ENCODE peak calls at places on chromosomes 12 and 14, in seven cellular contexts. H is pancreas; V is prostate gland; F is HCT116; I is neural progenitor cell; K is CD8-positive, alpha-beta memory T cell; S is psoas muscle. T is an unnamed sample.

GRCh38 chr12:132433641-132434395 is 56.1 kb upstream of the FBRSL1 start:
- DNase-seq in F (no peak), K (no peak), S (no peak), H (peak), V (no peak), I (no peak), T (no peak)

GRCh38 chr12:113039911-113040425 is 16.6 kb upstream of the DTX1 start:
- DNase-seq in H (no peak), S (no peak), V (no peak), F (no peak), K (no peak), I (no peak), T (no peak)

GRCh38 chr14:101187816-101188570 is 284.5 kb upstream of the RTL1 start:
- DNase-seq in K (no peak), I (no peak), H (no peak), S (no peak), V (no peak), F (no peak), T (no peak)

GRCh38 chr12:131407221-131408035 is 303.5 kb upstream of the SFSWAP start:
- DNase-seq in K (no peak), V (no peak), S (no peak), F (no peak), I (no peak), H (no peak), T (no peak)

GRCh38 chr14:23284654-23285529 is 1.0 kb downstream of the HOMEZ start:
- DNase-seq in S (no peak), F (no peak), H (no peak), I (no peak), V (peak), K (no peak), T (no peak)

GRCh38 chr12:2833810-2834209 is 1.0 kb downstream of the NRIP2 start:
- DNase-seq in I (no peak), S (no peak), K (no peak), V (no peak), H (no peak), F (no peak), T (peak)

GRCh38 chr12:57897296-57897974 is 43.9 kb upstream of the ATP23 start:
- DNase-seq in F (no peak), H (peak), K (no peak), V (no peak), I (no peak), S (no peak), T (no peak)

GRCh38 chr12:82527165-82527780 is 159.4 kb upstream of the TMTC2 start:
- DNase-seq in S (no peak), F (peak), H (no peak), V (peak), K (no peak), I (peak), T (peak)

GRCh38 chr14:43795600-43796228 is 711.4 kb downstream of the FSCB start:
- DNase-seq in K (no peak), V (no peak), F (no peak), S (no peak), H (no peak), I (no peak), T (no peak)

GRCh38 chr12:93773122-93773871 is 96.1 kb downstream of the CRADD start:
- DNase-seq in V (no peak), H (no peak), K (no peak), I (no peak), S (no peak), F (no peak), T (no peak)

GRCh38 chr14:68547305-68548193 is 245.3 kb downstream of the ZFP36L1 start:
- DNase-seq in I (no peak), S (peak), K (no peak), V (peak), H (no peak), F (peak), T (peak)

GRCh38 chr14:104049576-104050240 is 35.8 kb upstream of the ASPG start:
- DNase-seq in V (no peak), H (no peak), S (no peak), K (no peak), F (no peak), I (no peak), T (no peak)

GRCh38 chr12:48677782-48678181 is 4.3 kb downstream of the KANSL2 start:
- DNase-seq in I (no peak), F (no peak), K (no peak), S (no peak), H (no peak), V (no peak), T (no peak)

GRCh38 chr14:35299708-35300107 is 7.5 kb downstream of the PSMA6 start:
- DNase-seq in F (no peak), H (no peak), S (no peak), V (no peak), K (no peak), I (no peak), T (no peak)

GRCh38 chr12:110282956-110283817 is 2.1 kb downstream of the ATP2A2 start:
- DNase-seq in S (no peak), H (no peak), F (no peak), K (no peak), I (no peak), V (peak), T (no peak)

GRCh38 chr12:24478254-24478653 is 470.6 kb downstream of the BCAT1 start:
- DNase-seq in H (no peak), I (no peak), V (no peak), S (no peak), K (no peak), F (no peak), T (no peak)

GRCh38 chr12:116370004-116370404 is 92.5 kb upstream of the MED13L start:
- DNase-seq in V (no peak), S (no peak), F (no peak), K (no peak), I (no peak), H (no peak), T (no peak)

GRCh38 chr14:71492346-71492745 is 439.9 kb upstream of the RGS6 start:
- DNase-seq in V (no peak), I (no peak), S (no peak), F (no peak), H (no peak), K (no peak), T (no peak)

GRCh38 chr12:56271031-56271430 is 4.3 kb downstream of the COQ10A start:
- DNase-seq in S (no peak), H (no peak), I (peak), V (no peak), F (no peak), K (no peak), T (no peak)

GRCh38 chr12:17652436-17652835 is 437.6 kb downstream of the RERGL start:
- DNase-seq in H (no peak), F (no peak), K (no peak), I (no peak), S (no peak), V (no peak), T (no peak)

GRCh38 chr14:32588448-32589320 is 259.6 kb downstream of the AKAP6 start:
- DNase-seq in S (no peak), K (no peak), H (no peak), I (peak), V (no peak), F (peak), T (no peak)

GRCh38 chr12:88052686-88053085 is 23.5 kb upstream of the C12orf50 start:
- DNase-seq in I (peak), V (no peak), K (no peak), S (no peak), F (peak), H (no peak), T (no peak)

GRCh38 chr12:27772328-27773049 is 7.5 kb upstream of the KLHL42 start:
- DNase-seq in H (no peak), S (no peak), K (no peak), V (no peak), F (no peak), I (no peak), T (no peak)

GRCh38 chr12:28378749-28379148 is 188.5 kb downstream of the CCDC91 start:
- DNase-seq in V (peak), S (no peak), I (no peak), K (no peak), H (no peak), F (no peak), T (no peak)

GRCh38 chr12:24553259-24553658 is 395.6 kb downstream of the BCAT1 start:
- DNase-seq in K (no peak), I (no peak), V (no peak), F (no peak), H (no peak), S (no peak), T (no peak)

GRCh38 chr14:79011091-79011919 is 841.1 kb downstream of the NRXN3 start:
- DNase-seq in H (no peak), I (peak), K (no peak), V (peak), S (no peak), F (no peak), T (peak)

GRCh38 chr12:32039917-32040575 is 66.6 kb upstream of the BICD1 start:
- DNase-seq in K (no peak), H (no peak), F (no peak), I (no peak), S (no peak), V (no peak), T (no peak)

GRCh38 chr12:42086021-42086420 is 58.7 kb downstream of the GXYLT1 start:
- DNase-seq in V (no peak), F (no peak), K (no peak), I (no peak), S (no peak), H (no peak), T (no peak)

GRCh38 chr14:65904988-65905387 is 492.5 kb downstream of the FUT8 start:
- DNase-seq in F (no peak), V (no peak), H (no peak), S (no peak), I (no peak), K (no peak), T (no peak)

GRCh38 chr14:100192672-100193416 is 33.4 kb upstream of the DEGS2 start:
- DNase-seq in H (peak), F (peak), K (peak), S (peak), I (peak), V (peak), T (peak)

GRCh38 chr12:89160716-89161123 is 191.6 kb downstream of the DUSP6 start:
- DNase-seq in V (no peak), I (no peak), H (no peak), F (no peak), K (no peak), S (peak), T (no peak)

GRCh38 chr12:537772-538171 is 78.0 kb downstream of the B4GALNT3 start:
- DNase-seq in H (no peak), F (peak), I (no peak), V (peak), S (no peak), K (no peak), T (no peak)

GRCh38 chr14:67358914-67359313 is 690 bp downstream of the ATP6V1D start:
- DNase-seq in H (no peak), S (no peak), F (no peak), K (no peak), I (peak), V (no peak), T (no peak)

GRCh38 chr12:119179335-119180021 is 747 bp downstream of the HSPB8 start:
- DNase-seq in K (no peak), F (peak), I (peak), S (peak), V (peak), H (peak), T (no peak)

GRCh38 chr12:113852695-113853490 is 113.2 kb downstream of the RBM19 start:
- DNase-seq in F (no peak), V (no peak), H (no peak), S (no peak), I (no peak), K (no peak), T (no peak)

GRCh38 chr12:128791395-128792322 is 32.1 kb downstream of the SLC15A4 start:
- DNase-seq in K (no peak), S (no peak), H (no peak), V (no peak), F (no peak), I (no peak), T (no peak)

GRCh38 chr12:69732088-69732487 is 6.6 kb upstream of the RAB3IP start:
- DNase-seq in F (no peak), K (no peak), V (no peak), S (no peak), I (no peak), H (no peak), T (no peak)

DNA sequence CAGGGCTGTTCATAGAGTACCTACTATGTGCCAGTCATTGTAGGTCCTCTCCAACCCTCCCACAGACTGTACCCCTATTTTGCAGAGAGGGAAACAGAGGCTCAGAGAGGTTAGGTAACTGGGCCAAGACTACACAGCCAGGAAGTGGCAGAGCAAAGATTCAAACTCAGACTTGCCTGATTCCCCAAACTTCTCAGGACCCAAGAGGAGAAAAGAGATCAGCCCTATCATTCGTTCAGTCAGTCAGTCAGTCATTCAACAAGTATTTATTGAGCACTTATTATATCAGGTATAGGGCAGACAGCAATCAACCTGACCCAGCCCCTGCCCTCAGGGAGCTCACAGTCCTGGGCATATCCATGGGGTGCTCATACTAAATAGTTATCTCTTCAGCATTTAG is 39.6 kb upstream of the CORO1C start:
- DNase-seq in I (no peak), H (no peak), S (no peak), F (no peak), V (no peak), K (no peak), T (no peak)
- H3K27ac ChIP-seq in I (no peak), H (no peak), S (peak), F (no peak), V (no peak), K (no peak), T (no peak)

GRCh38 chr12:54214553-54215374 is 26.0 kb upstream of the SMUG1 start:
- DNase-seq in V (peak), K (peak), H (peak), F (peak), S (peak), I (peak), T (peak)

GRCh38 chr12:54217774-54218221 is 29.0 kb upstream of the SMUG1 start:
- DNase-seq in V (no peak), S (no peak), H (peak), F (no peak), K (no peak), I (peak), T (peak)

GRCh38 chr12:54215990-54216579 is 27.3 kb upstream of the SMUG1 start:
- DNase-seq in F (no peak), V (no peak), S (no peak), H (peak), I (no peak), K (peak), T (no peak)

GRCh38 chr12:54216580-54217308 is 28.0 kb upstream of the SMUG1 start:
- DNase-seq in V (peak), H (no peak), S (peak), K (peak), F (peak), I (peak), T (peak)

GRCh38 chr12:54217309-54217661 is 28.5 kb upstream of the SMUG1 start:
- DNase-seq in I (no peak), F (no peak), V (no peak), H (no peak), K (no peak), S (no peak), T (no peak)
- H3K27ac ChIP-seq in I (no peak), F (no peak), V (no peak), H (no peak), K (no peak), S (no peak), T (peak)

GRCh38 chr12:124279846-124280360 is 15.0 kb upstream of the RFLNA start:
- DNase-seq in S (no peak), H (no peak), V (peak), I (no peak), F (no peak), K (no peak), T (no peak)
- H3K27ac ChIP-seq in S (no peak), H (no peak), V (no peak), I (no peak), F (no peak), K (no peak), T (no peak)

DNA sequence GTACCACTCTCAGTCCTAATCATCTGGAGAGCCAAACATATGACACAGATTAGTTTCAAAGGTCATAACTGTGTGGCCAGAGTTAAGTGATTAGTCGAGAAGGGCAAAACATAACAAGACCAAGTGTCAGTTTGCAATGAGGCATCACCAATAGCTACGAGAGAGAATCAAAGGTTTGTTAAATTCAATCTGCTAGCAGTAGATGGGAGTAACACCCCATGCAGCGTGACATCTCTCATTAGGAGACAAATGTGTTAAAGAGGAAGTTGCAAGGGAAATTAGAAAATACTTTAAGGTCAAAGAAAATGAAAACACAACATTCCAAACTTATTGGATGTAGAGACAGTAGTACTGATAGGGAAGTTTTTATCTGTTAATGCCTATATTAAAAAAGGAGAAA is 135.7 kb upstream of the SYT10 start:
- DNase-seq in F (no peak), I (no peak), S (no peak), K (no peak), H (no peak), V (no peak), T (no peak)
- H3K27ac ChIP-seq in F (no peak), I (no peak), S (no peak), K (no peak), H (no peak), V (no peak), T (no peak)

GRCh38 chr12:106267535-106267934 is 19.7 kb upstream of the CKAP4 start:
- DNase-seq in I (no peak), S (no peak), K (no peak), V (no peak), H (no peak), F (no peak), T (no peak)

GRCh38 chr12:106274012-106274411 is 26.2 kb upstream of the CKAP4 start:
- DNase-seq in K (no peak), V (no peak), H (no peak), I (no peak), S (no peak), F (no peak), T (no peak)

GRCh38 chr12:106274575-106275081 is 26.8 kb upstream of the CKAP4 start:
- DNase-seq in H (no peak), F (no peak), S (no peak), V (peak), K (no peak), I (no peak), T (no peak)

GRCh38 chr12:106271575-106272505 is 24.0 kb upstream of the CKAP4 start:
- DNase-seq in S (no peak), V (no peak), H (no peak), F (no peak), K (no peak), I (no peak), T (no peak)

DNA sequence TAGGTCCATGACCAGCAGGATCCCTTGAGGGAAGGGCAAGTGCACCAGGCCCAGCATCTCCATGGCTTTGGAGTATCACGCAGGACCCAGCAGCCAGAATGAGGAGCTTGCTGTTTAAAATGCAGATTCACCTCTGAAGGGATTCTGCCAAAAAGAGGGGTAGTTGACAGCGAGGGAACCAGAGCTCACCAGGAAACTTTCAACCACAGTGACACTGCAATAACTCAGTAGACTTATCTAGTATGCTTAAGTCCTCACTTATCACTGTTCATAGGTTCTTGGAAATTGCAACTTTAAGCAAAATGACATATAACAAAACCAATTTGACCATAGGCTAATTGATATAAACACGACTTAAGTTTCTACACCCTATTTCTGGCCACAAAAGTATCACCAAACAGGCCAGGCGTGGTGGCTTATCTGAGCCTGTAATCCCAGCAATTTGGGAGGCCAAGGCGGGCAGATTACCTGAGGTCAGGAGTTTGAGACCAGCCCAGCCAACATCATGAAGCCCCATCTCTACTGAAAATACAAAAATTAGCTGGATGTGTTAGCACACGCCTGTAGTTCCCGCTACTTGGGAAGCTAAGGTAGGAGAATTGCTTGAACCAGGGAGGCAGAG is 21.4 kb upstream of the CKAP4 start:
- DNase-seq in H (no peak), V (no peak), F (no peak), S (no peak), K (no peak), I (no peak), T (no peak)
- H3K27ac ChIP-seq in H (no peak), V (no peak), F (no peak), S (no peak), K (no peak), I (no peak), T (no peak)